ENCODE peak calls at places on chromosomes 2 and 18, in seven cellular contexts. H, Y, R, X, G, C and F are unnamed samples.

GRCh38 chr2:179917272-179917671 is 55.9 kb upstream of the ZNF385B start:
- DNase-seq in Y (peak; percentile 74), C (no peak), H (no peak), X (peak; percentile 46), R (no peak), G (no peak), F (peak; percentile 69)

GRCh38 chr2:164780611-164781167 is 60.9 kb downstream of the COBLL1 start:
- DNase-seq in R (no peak), H (no peak), C (no peak), X (no peak), Y (no peak), G (no peak), F (no peak)

GRCh38 chr2:225310745-225311144 is 88.8 kb upstream of the NYAP2 start:
- DNase-seq in X (no peak), R (no peak), G (no peak), C (no peak), H (no peak), Y (no peak), F (no peak)

GRCh38 chr2:73827660-73828388 is 937 bp upstream of the STAMBP start:
- DNase-seq in H (no peak), X (no peak), G (no peak), Y (no peak), C (no peak), R (no peak), F (no peak)

GRCh38 chr2:110204408-110205385 is at the start of gene NPHP1:
- DNase-seq in G (peak; percentile 80), X (peak; percentile 81), R (peak; percentile 62), H (peak; percentile 90), Y (peak; percentile 81), C (peak; percentile 98), F (peak; percentile 75)

GRCh38 chr18:34223164-34223892 is 1.4 kb downstream of the NOL4 start:
- DNase-seq in Y (peak; percentile 9), H (peak; percentile 80), R (no peak), G (no peak), C (peak; percentile 35), X (no peak), F (no peak)

GRCh38 chr2:53509827-53510785 is 257.5 kb upstream of the CHAC2 start:
- DNase-seq in R (no peak), X (no peak), H (peak; percentile 46), Y (no peak), C (peak; percentile 16), G (no peak), F (no peak)

GRCh38 chr2:10331033-10331701 is 28.5 kb downstream of the HPCAL1 start:
- DNase-seq in R (peak; percentile 71), G (peak; percentile 65), X (no peak), C (no peak), H (peak; percentile 50), Y (no peak), F (no peak)

GRCh38 chr2:108304975-108305374 is 16.3 kb downstream of the SULT1C2 start:
- DNase-seq in C (no peak), R (no peak), G (no peak), Y (no peak), X (no peak), H (no peak), F (no peak)

GRCh38 chr2:72980535-72981217 is 63.4 kb downstream of the EMX1 start:
- DNase-seq in X (peak; percentile 54), R (no peak), C (no peak), H (no peak), Y (peak; percentile 22), G (no peak), F (peak; percentile 58)

GRCh38 chr2:149597050-149598013 is 9.8 kb upstream of the MMADHC start:
- DNase-seq in G (peak; percentile 30), Y (peak; percentile 86), X (peak; percentile 90), C (peak; percentile 61), H (peak; percentile 84), R (peak; percentile 31), F (peak; percentile 94)

GRCh38 chr2:111122631-111123421 is 2.1 kb downstream of the BCL2L11 start:
- DNase-seq in H (peak; percentile 88), Y (peak; percentile 84), G (peak; percentile 27), C (peak; percentile 70), X (peak; percentile 78), R (no peak), F (peak; percentile 82)

GRCh38 chr2:8243748-8244147 is 438.1 kb upstream of the ID2 start:
- DNase-seq in C (no peak), Y (no peak), H (no peak), X (no peak), R (no peak), G (no peak), F (no peak)

GRCh38 chr2:226733189-226733858 is 66.3 kb downstream of the IRS1 start:
- DNase-seq in X (no peak), R (no peak), G (no peak), Y (no peak), H (no peak), C (no peak), F (no peak)